ENCODE peak calls at places on chromosome X, in nine cellular contexts. Y is heart left ventricle, B is aorta, K is astrocyte, W is head of caudate nucleus, C is HEK293T, I is GM13977, P is activated T-cell treated with anti-CD3 and anti-CD28 coated beads for 1 hour, D is NCI-H345. X is an unnamed sample.

GRCh38 chrX:17459008-17459407 is 84.0 kb downstream of the NHS start:
- DNase-seq in W (no peak), K (peak; percentile 88), Y (peak; percentile 15), C (no peak), I (no peak), D (peak; percentile 72), B (no peak), P (no peak), X (peak; percentile 8)

GRCh38 chrX:26649534-26649933 is 433.6 kb downstream of the MAGEB5 start:
- DNase-seq in W (no peak), D (no peak), K (no peak), I (peak; percentile 21), P (no peak), Y (no peak), B (no peak), C (peak; percentile 15), X (no peak)

GRCh38 chrX:72060196-72060974 is 71.3 kb downstream of the RTL5 start:
- DNase-seq in Y (no peak), P (no peak), D (no peak), I (no peak), C (no peak), B (peak; percentile 80), W (peak; percentile 53), K (no peak), X (no peak)

GRCh38 chrX:31860686-31861085 is 788.8 kb upstream of the FTHL17 start:
- DNase-seq in P (no peak), C (no peak), Y (no peak), B (no peak), W (no peak), D (no peak), K (no peak), I (no peak), X (no peak)

GRCh38 chrX:56782362-56782761 is 53.3 kb downstream of the NBDY start:
- DNase-seq in B (no peak), C (no peak), K (no peak), I (no peak), D (no peak), Y (no peak), P (no peak), W (no peak), X (no peak)

GRCh38 chrX:3191186-3191585 is 149.9 kb downstream of the ARSF start:
- DNase-seq in C (no peak), D (no peak), W (no peak), I (no peak), Y (no peak), K (peak; percentile 58), P (no peak), B (no peak), X (no peak)

GRCh38 chrX:134738986-134739744 is 80.9 kb upstream of the PLAC1 start:
- DNase-seq in B (no peak), C (no peak), W (no peak), Y (no peak), K (no peak), P (no peak), I (no peak), D (no peak), X (no peak)

GRCh38 chrX:136665258-136665900 is 17.4 kb downstream of the CD40LG start:
- DNase-seq in W (no peak), C (no peak), P (no peak), B (no peak), D (no peak), K (no peak), Y (no peak), I (no peak), X (no peak)

GRCh38 chrX:107721318-107721717 is 54.3 kb downstream of the TSC22D3 start:
- DNase-seq in Y (no peak), W (no peak), P (no peak), K (no peak), B (peak; percentile 67), C (no peak), D (no peak), I (no peak), X (no peak)

GRCh38 chrX:26845051-26845450 is 618.1 kb downstream of the PPP4R3C start:
- DNase-seq in B (no peak), W (no peak), I (no peak), D (no peak), P (no peak), Y (no peak), K (peak; percentile 47), C (no peak), X (no peak)

GRCh38 chrX:12007881-12008280 is 130.4 kb upstream of the FRMPD4 start:
- DNase-seq in C (no peak), I (no peak), W (no peak), D (no peak), P (no peak), B (no peak), Y (no peak), K (peak; percentile 89), X (no peak)

X was measured in prostate gland.